ENCODE peak calls at places on chromosomes 3 and 15, in five cellular contexts. One of them, this sample, is unnamed.
A peak's percentile ranks its signal among the peaks of the same experiment; 100 is the strongest.

GRCh38 chr3:17258823-17259436 is 374.2 kb downstream of the PLCL2 start:
- DNase-seq in IMR-90: peak; percentile 39
- DNase-seq in H1: no peak
- DNase-seq in trophoblast cell: peak; percentile 10
- DNase-seq in neuronal stem cell: peak; percentile 12
- DNase-seq in this sample: peak; percentile 49

GRCh38 chr15:63114465-63114864 is 7.2 kb upstream of the LACTB start:
- DNase-seq in H1: no peak
- DNase-seq in neuronal stem cell: no peak
- DNase-seq in trophoblast cell: no peak
- DNase-seq in IMR-90: no peak
- DNase-seq in this sample: no peak

GRCh38 chr3:128313181-128313725 is 153.4 kb downstream of the DNAJB8 start:
- DNase-seq in trophoblast cell: no peak
- DNase-seq in neuronal stem cell: no peak
- DNase-seq in IMR-90: no peak
- DNase-seq in H1: no peak
- DNase-seq in this sample: no peak

GRCh38 chr15:56052389-56053045 is 59.1 kb upstream of the NEDD4 start:
- DNase-seq in H1: no peak
- DNase-seq in trophoblast cell: peak; percentile 93
- DNase-seq in IMR-90: peak; percentile 68
- DNase-seq in neuronal stem cell: no peak
- DNase-seq in this sample: peak; percentile 65

GRCh38 chr15:90709278-90709677 is 7.9 kb upstream of the BLM start:
- DNase-seq in IMR-90: no peak
- DNase-seq in H1: no peak
- DNase-seq in trophoblast cell: no peak
- DNase-seq in neuronal stem cell: no peak
- DNase-seq in this sample: no peak

GRCh38 chr3:65795166-65795565 is 243.6 kb downstream of the MAGI1 start:
- DNase-seq in IMR-90: no peak
- DNase-seq in neuronal stem cell: no peak
- DNase-seq in H1: no peak
- DNase-seq in trophoblast cell: no peak
- DNase-seq in this sample: no peak

GRCh38 chr3:141782386-141782932 is 19.3 kb downstream of the GRK7 start:
- DNase-seq in trophoblast cell: no peak
- DNase-seq in neuronal stem cell: no peak
- DNase-seq in IMR-90: no peak
- DNase-seq in H1: no peak
- DNase-seq in this sample: peak; percentile 8

GRCh38 chr3:86815880-86816279 is 175.1 kb downstream of the VGLL3 start:
- DNase-seq in H1: no peak
- DNase-seq in IMR-90: no peak
- DNase-seq in trophoblast cell: no peak
- DNase-seq in neuronal stem cell: no peak
- DNase-seq in this sample: no peak

GRCh38 chr3:62131050-62131449 is 242.3 kb downstream of the FEZF2 start:
- DNase-seq in neuronal stem cell: no peak
- DNase-seq in H1: no peak
- DNase-seq in trophoblast cell: no peak
- DNase-seq in IMR-90: no peak
- DNase-seq in this sample: no peak

GRCh38 chr15:84915011-84915958 is 30.8 kb downstream of the SLC28A1 start:
- DNase-seq in neuronal stem cell: no peak
- DNase-seq in H1: no peak
- DNase-seq in IMR-90: peak; percentile 86
- DNase-seq in trophoblast cell: peak; percentile 98
- DNase-seq in this sample: peak; percentile 93

GRCh38 chr3:134229038-134229437 is 21.6 kb downstream of the RYK start:
- DNase-seq in trophoblast cell: no peak
- DNase-seq in H1: no peak
- DNase-seq in IMR-90: no peak
- DNase-seq in neuronal stem cell: no peak
- DNase-seq in this sample: no peak

GRCh38 chr3:24254649-24255048 is 240.0 kb downstream of the THRB start:
- DNase-seq in H1: no peak
- DNase-seq in IMR-90: peak; percentile 84
- DNase-seq in neuronal stem cell: no peak
- DNase-seq in trophoblast cell: peak; percentile 48
- DNase-seq in this sample: peak; percentile 88

GRCh38 chr3:194140520-194141414 is 4.8 kb downstream of the HES1 start:
- DNase-seq in IMR-90: no peak
- DNase-seq in H1: no peak
- DNase-seq in neuronal stem cell: peak; percentile 44
- DNase-seq in trophoblast cell: peak; percentile 70
- DNase-seq in this sample: peak; percentile 90

GRCh38 chr15:29061746-29062660 is 176.2 kb downstream of the APBA2 start:
- DNase-seq in neuronal stem cell: no peak
- DNase-seq in IMR-90: no peak
- DNase-seq in H1: no peak
- DNase-seq in trophoblast cell: no peak
- DNase-seq in this sample: no peak
- H3K14ac ChIP-seq in neuronal stem cell: no peak overlapping the region
- H3K14ac ChIP-seq in IMR-90: no peak overlapping the region
- H3K14ac ChIP-seq in H1: no peak overlapping the region
- H3K14ac ChIP-seq in trophoblast cell: no peak overlapping the region
- H3K14ac ChIP-seq in this sample: no peak overlapping the region

GRCh38 chr3:132626955-132627354 is 29.9 kb downstream of the ACKR4 start:
- DNase-seq in trophoblast cell: no peak
- DNase-seq in neuronal stem cell: no peak
- DNase-seq in IMR-90: no peak
- DNase-seq in H1: no peak
- DNase-seq in this sample: no peak
- H3K4me3 ChIP-seq in trophoblast cell: no peak overlapping the region
- H3K4me3 ChIP-seq in neuronal stem cell: no peak overlapping the region
- H3K4me3 ChIP-seq in IMR-90: no peak overlapping the region
- H3K4me3 ChIP-seq in H1: no peak overlapping the region
- H3K4me3 ChIP-seq in this sample: no peak overlapping the region

DNA sequence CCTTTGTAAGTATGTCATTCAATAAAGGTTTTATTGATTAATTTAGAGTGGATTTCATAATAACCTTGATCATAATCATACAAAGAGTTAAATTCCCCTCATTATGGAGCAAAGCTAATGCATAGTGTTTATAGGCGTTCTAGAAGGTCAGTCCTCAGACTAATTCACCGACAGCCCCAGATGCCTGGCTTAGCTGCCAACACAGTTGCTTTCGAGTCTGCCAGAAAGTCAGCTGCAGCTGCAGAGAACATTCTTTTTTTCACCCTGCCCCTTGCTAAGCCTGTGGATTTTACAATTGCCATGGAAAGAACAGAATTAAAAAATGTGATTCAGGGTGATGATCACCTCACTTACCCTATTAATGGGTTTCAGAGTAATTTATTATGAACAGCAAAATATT is 21.2 kb downstream of the CADM2 start:
- DNase-seq in neuronal stem cell: no peak
- DNase-seq in H1: no peak
- DNase-seq in trophoblast cell: no peak
- DNase-seq in IMR-90: no peak
- DNase-seq in this sample: no peak
- H3K14ac ChIP-seq in neuronal stem cell: no peak overlapping the region
- H3K14ac ChIP-seq in H1: no peak overlapping the region
- H3K14ac ChIP-seq in trophoblast cell: no peak overlapping the region
- H3K14ac ChIP-seq in IMR-90: no peak overlapping the region
- H3K14ac ChIP-seq in this sample: no peak overlapping the region

GRCh38 chr15:88905576-88905975 is 7.6 kb downstream of the MFGE8 start:
- DNase-seq in trophoblast cell: no peak
- DNase-seq in neuronal stem cell: no peak
- DNase-seq in IMR-90: no peak
- DNase-seq in H1: no peak
- DNase-seq in this sample: no peak
- H3K4me3 ChIP-seq in trophoblast cell: no peak overlapping the region
- H3K4me3 ChIP-seq in neuronal stem cell: no peak overlapping the region
- H3K4me3 ChIP-seq in IMR-90: no peak overlapping the region
- H3K4me3 ChIP-seq in H1: no peak overlapping the region
- H3K4me3 ChIP-seq in this sample: no peak overlapping the region

DNA sequence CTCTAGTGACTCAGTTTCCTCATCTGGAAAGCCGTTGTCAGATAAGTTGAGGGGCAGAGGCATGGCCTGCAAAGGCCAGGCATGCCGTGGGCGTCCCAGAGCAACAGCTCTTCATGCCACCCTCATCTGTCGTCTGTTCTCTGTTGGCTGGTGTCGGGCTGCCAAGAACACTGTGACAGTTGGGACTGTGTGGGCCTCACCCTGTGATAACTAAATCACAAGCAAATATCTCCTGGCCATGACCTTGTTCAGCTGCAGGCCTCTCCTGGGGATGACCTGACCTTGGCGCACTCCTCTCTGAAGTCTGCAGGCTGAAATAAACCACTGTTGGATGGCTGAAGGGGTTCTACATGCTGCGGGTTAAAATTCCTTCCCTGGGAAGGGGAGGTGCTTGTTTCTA is 145.9 kb downstream of the SHQ1 start:
- DNase-seq in neuronal stem cell: no peak
- DNase-seq in IMR-90: no peak
- DNase-seq in trophoblast cell: no peak
- DNase-seq in H1: no peak
- DNase-seq in this sample: no peak
- H3K14ac ChIP-seq in neuronal stem cell: no peak overlapping the region
- H3K14ac ChIP-seq in IMR-90: no peak overlapping the region
- H3K14ac ChIP-seq in trophoblast cell: no peak overlapping the region
- H3K14ac ChIP-seq in H1: no peak overlapping the region
- H3K14ac ChIP-seq in this sample: no peak overlapping the region

DNA sequence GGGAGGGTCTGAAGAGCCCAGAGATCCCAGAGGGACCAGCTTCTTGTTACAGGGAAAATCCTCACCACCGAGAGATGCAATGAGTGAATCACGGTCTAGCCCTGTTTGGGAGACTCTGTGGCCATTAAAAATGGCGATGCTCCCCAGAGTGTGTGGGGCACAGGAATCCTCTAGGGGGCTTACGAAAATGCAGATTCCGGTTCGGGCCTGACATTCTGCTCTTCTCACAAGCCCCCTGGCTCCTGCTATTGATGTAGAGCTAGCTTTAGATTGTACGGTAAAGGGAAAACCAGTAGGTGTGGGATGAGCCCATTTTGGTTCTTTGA is 35.5 kb upstream of the EPHB3 start:
- DNase-seq in trophoblast cell: no peak
- DNase-seq in IMR-90: no peak
- DNase-seq in H1: no peak
- DNase-seq in neuronal stem cell: no peak
- DNase-seq in this sample: no peak
- H3K4me3 ChIP-seq in trophoblast cell: peak overlapping the region; percentile 27
- H3K4me3 ChIP-seq in IMR-90: no peak overlapping the region
- H3K4me3 ChIP-seq in H1: peak overlapping the region; percentile 66
- H3K4me3 ChIP-seq in neuronal stem cell: peak overlapping the region; percentile 73
- H3K4me3 ChIP-seq in this sample: peak overlapping the region; percentile 40

GRCh38 chr15:41955807-41956525 is 16.4 kb downstream of the EHD4 start:
- DNase-seq in trophoblast cell: no peak
- DNase-seq in neuronal stem cell: no peak
- DNase-seq in IMR-90: no peak
- DNase-seq in H1: no peak
- DNase-seq in this sample: no peak
- H3K14ac ChIP-seq in trophoblast cell: peak overlapping the region; percentile 24
- H3K14ac ChIP-seq in neuronal stem cell: no peak overlapping the region
- H3K14ac ChIP-seq in IMR-90: no peak overlapping the region
- H3K14ac ChIP-seq in H1: no peak overlapping the region
- H3K14ac ChIP-seq in this sample: no peak overlapping the region

GRCh38 chr3:107796786-107797185 is 274.0 kb downstream of the BBX start:
- DNase-seq in H1: no peak
- DNase-seq in IMR-90: peak; percentile 69
- DNase-seq in trophoblast cell: no peak
- DNase-seq in neuronal stem cell: no peak
- DNase-seq in this sample: peak; percentile 34

GRCh38 chr3:107797586-107797985 is 274.8 kb downstream of the BBX start:
- DNase-seq in trophoblast cell: no peak
- DNase-seq in neuronal stem cell: no peak
- DNase-seq in H1: no peak
- DNase-seq in IMR-90: no peak
- DNase-seq in this sample: no peak

GRCh38 chr3:107794664-107795443 is 272.1 kb downstream of the BBX start:
- DNase-seq in trophoblast cell: no peak
- DNase-seq in H1: no peak
- DNase-seq in IMR-90: peak; percentile 4
- DNase-seq in neuronal stem cell: no peak
- DNase-seq in this sample: no peak

GRCh38 chr3:107798381-107798780 is 275.6 kb downstream of the BBX start:
- DNase-seq in IMR-90: peak; percentile 43
- DNase-seq in neuronal stem cell: no peak
- DNase-seq in H1: no peak
- DNase-seq in trophoblast cell: no peak
- DNase-seq in this sample: no peak

DNA sequence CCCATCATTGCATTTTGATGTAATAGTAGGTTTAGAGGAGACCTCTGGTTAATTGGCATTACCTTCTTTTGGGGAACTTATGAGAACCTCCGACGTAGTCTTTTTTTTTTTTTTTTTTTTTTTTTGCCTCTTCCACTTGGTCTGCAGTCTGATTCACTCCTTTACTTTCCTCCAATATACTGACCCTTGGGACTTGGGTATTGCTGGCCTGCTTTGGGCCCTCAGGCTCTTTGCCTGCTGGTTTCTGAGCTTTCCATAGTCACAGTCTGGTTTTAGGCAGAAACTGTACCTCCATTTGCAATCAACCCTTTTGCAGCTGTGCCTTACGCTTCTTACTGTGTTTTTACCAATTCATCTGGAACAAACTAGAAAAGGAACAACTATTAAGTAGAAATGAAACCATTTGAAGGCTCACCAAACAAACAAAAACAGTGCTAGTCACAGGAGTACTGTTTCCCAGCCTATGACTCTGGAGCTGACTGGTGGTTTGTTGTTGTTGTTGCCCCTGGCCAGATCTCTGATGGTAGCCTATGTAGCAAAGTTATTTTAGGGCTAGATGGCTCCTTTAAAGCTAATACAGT is 272.8 kb downstream of the BBX start:
- DNase-seq in neuronal stem cell: no peak
- DNase-seq in H1: no peak
- DNase-seq in IMR-90: no peak
- DNase-seq in trophoblast cell: no peak
- DNase-seq in this sample: no peak
- H3K4me3 ChIP-seq in neuronal stem cell: no peak overlapping the region
- H3K4me3 ChIP-seq in H1: no peak overlapping the region
- H3K4me3 ChIP-seq in IMR-90: no peak overlapping the region
- H3K4me3 ChIP-seq in trophoblast cell: no peak overlapping the region
- H3K4me3 ChIP-seq in this sample: peak overlapping the region; percentile 60

GRCh38 chr3:4979401-4980228 is at the start of gene BHLHE40:
- DNase-seq in IMR-90: no peak
- DNase-seq in H1: no peak
- DNase-seq in trophoblast cell: no peak
- DNase-seq in neuronal stem cell: no peak
- DNase-seq in this sample: no peak
- H3K14ac ChIP-seq in IMR-90: peak within 1 kb of the TSS; percentile 98
- H3K14ac ChIP-seq in H1: no peak within 1 kb of the TSS
- H3K14ac ChIP-seq in trophoblast cell: peak within 1 kb of the TSS; percentile 99
- H3K14ac ChIP-seq in neuronal stem cell: no peak within 1 kb of the TSS
- H3K14ac ChIP-seq in this sample: peak within 1 kb of the TSS; percentile 100

This sample was measured in mesenchymal stem cell.